ENCODE peak calls at places on chromosomes 2 and 18, in six cellular contexts. I is HuH-7.5, B is fibroblast of pulmonary artery, V is occipital lobe, A is NCI-H146, D is ecto neural progenitor cell. E is an unnamed sample.

GRCh38 chr18:28269750-28270149 is 92.8 kb upstream of the CDH2 start:
- DNase-seq in B (no peak), I (no peak), D (no peak), V (no peak), A (no peak), E (no peak)

GRCh38 chr2:231672617-231673347 is 35.5 kb upstream of the PTMA start:
- DNase-seq in D (peak), I (no peak), A (peak), B (peak), V (no peak), E (peak)

GRCh38 chr2:19540739-19541503 is 182.5 kb upstream of the OSR1 start:
- DNase-seq in D (no peak), I (no peak), A (no peak), B (peak), V (no peak), E (no peak)

GRCh38 chr2:225192869-225193268 is 150.6 kb upstream of the DOCK10 start:
- DNase-seq in V (no peak), I (no peak), B (peak), D (no peak), A (no peak), E (no peak)

GRCh38 chr2:149307014-149307413 is 23.4 kb upstream of the LYPD6 start:
- DNase-seq in A (no peak), V (no peak), D (no peak), I (no peak), B (no peak), E (no peak)

GRCh38 chr2:24206242-24206641 is 31.4 kb downstream of the FAM228A start:
- DNase-seq in V (no peak), I (no peak), B (no peak), A (peak), D (no peak), E (no peak)

GRCh38 chr2:234406085-234406484 is 90.8 kb downstream of the ARL4C start:
- DNase-seq in A (peak), I (no peak), D (no peak), B (no peak), V (no peak), E (peak)

GRCh38 chr2:1790996-1791395 is 46.7 kb upstream of the PXDN start:
- DNase-seq in A (no peak), B (no peak), D (no peak), V (no peak), I (no peak), E (no peak)

GRCh38 chr2:78029392-78029995 is 507.3 kb upstream of the LRRTM4 start:
- DNase-seq in V (no peak), I (no peak), D (no peak), A (no peak), B (no peak), E (peak)

GRCh38 chr2:85278361-85278760 is 49.4 kb downstream of the TGOLN2 start:
- DNase-seq in A (no peak), V (no peak), B (peak), D (no peak), I (no peak), E (no peak)

GRCh38 chr2:223779877-223780276 is 57.5 kb downstream of the AP1S3 start:
- DNase-seq in B (peak), V (no peak), I (peak), D (no peak), A (no peak), E (peak)

GRCh38 chr18:50138181-50139064 is 56.5 kb downstream of the MYO5B start:
- DNase-seq in B (no peak), D (no peak), A (no peak), I (no peak), V (no peak), E (no peak)

GRCh38 chr2:126885701-126886121 is 13.0 kb upstream of the TEX51 start:
- DNase-seq in I (no peak), V (no peak), D (no peak), A (no peak), B (peak), E (peak)

GRCh38 chr2:178819147-178819875 is 12.1 kb upstream of the TTN start:
- DNase-seq in A (no peak), D (no peak), I (no peak), B (no peak), V (no peak), E (no peak)

GRCh38 chr2:141027221-141027620 is 1103.6 kb downstream of the LRP1B start:
- DNase-seq in B (peak), I (no peak), D (no peak), A (no peak), V (no peak), E (no peak)

GRCh38 chr2:172928754-172929153 is 146.9 kb upstream of the MAP3K20 start:
- DNase-seq in I (no peak), D (no peak), V (no peak), A (peak), B (peak), E (peak)

GRCh38 chr2:221075203-221075602 is 496.9 kb downstream of the EPHA4 start:
- DNase-seq in B (peak), D (no peak), A (no peak), V (no peak), I (no peak), E (no peak)

GRCh38 chr2:33216508-33217182 is 259.8 kb upstream of the RASGRP3 start:
- DNase-seq in A (no peak), V (peak), B (peak), I (no peak), D (no peak), E (no peak)

GRCh38 chr18:75183973-75184372 is 25.0 kb downstream of the PTGR3 start:
- DNase-seq in V (no peak), B (no peak), I (no peak), D (no peak), A (no peak), E (no peak)

GRCh38 chr2:157792345-157793052 is 83.6 kb downstream of the ACVR1 start:
- DNase-seq in B (peak), I (no peak), V (no peak), A (no peak), D (no peak), E (peak)

GRCh38 chr2:1825046-1825445 is 80.7 kb upstream of the PXDN start:
- DNase-seq in I (no peak), V (no peak), B (no peak), A (no peak), D (no peak), E (no peak)

GRCh38 chr2:105330681-105331375 is 1.3 kb upstream of the TGFBRAP1 start:
- DNase-seq in B (no peak), I (no peak), A (no peak), V (no peak), D (no peak), E (peak)

E was measured in DMS53.